ENCODE peak calls at places on chromosomes 16 and 17, in ten cellular contexts. H is stomach, E is GM23338, L is tibial nerve, F is heart left ventricle, Z is dorsolateral prefrontal cortex, N is testis, I is tibial artery, U is colonic mucosa, Y is GM06990. Q is an unnamed sample. For H3K27me3, the result is how much of the 10 kb centered on the place peaks cover.

GRCh38 chr17:82944990-82945389 is 105.2 kb upstream of the ZNF750 start:
- DNase-seq in H (no peak), Z (no peak), U (no peak), L (no peak), N (no peak), F (no peak), E (no peak), Y (no peak), I (no peak), Q (no peak)

GRCh38 chr17:27320222-27320560 is 26.3 kb downstream of the WSB1 start:
- DNase-seq in F (no peak), L (no peak), Z (no peak), N (no peak), H (no peak), I (no peak), E (no peak), U (no peak), Y (no peak), Q (no peak)

GRCh38 chr16:77588389-77588788 is 133.9 kb upstream of the NUDT7 start:
- DNase-seq in E (no peak), L (no peak), Z (no peak), N (no peak), Y (no peak), H (no peak), F (no peak), I (no peak), U (no peak), Q (no peak)

GRCh38 chr16:82788919-82789318 is 162.2 kb downstream of the CDH13 start:
- DNase-seq in U (no peak), N (no peak), I (no peak), Y (no peak), Z (no peak), F (no peak), H (no peak), E (no peak), L (no peak), Q (no peak)

GRCh38 chr17:81314410-81315169 is 19.5 kb upstream of the SLC38A10 start:
- DNase-seq in F (no peak), E (no peak), Z (no peak), I (no peak), N (no peak), Y (no peak), H (no peak), L (no peak), U (no peak), Q (no peak)

GRCh38 chr16:9033125-9033830 is 58.2 kb upstream of the HAPSTR1 start:
- DNase-seq in F (no peak), I (peak), E (peak), Z (peak), Y (no peak), U (peak), N (peak), H (peak), L (peak), Q (no peak)

GRCh38 chr16:57592591-57593003 is 35.8 kb upstream of the ADGRG1 start:
- DNase-seq in U (no peak), I (no peak), L (no peak), F (peak), H (peak), Z (no peak), E (no peak), Y (no peak), N (no peak), Q (peak)

GRCh38 chr16:84613408-84614071 is 4.3 kb downstream of the COTL1 start:
- DNase-seq in H (no peak), F (no peak), N (no peak), I (no peak), L (no peak), Y (no peak), E (no peak), U (no peak), Z (no peak), Q (no peak)

GRCh38 chr17:13230908-13231307 is 213.1 kb upstream of the ELAC2 start:
- DNase-seq in L (no peak), Z (no peak), Y (no peak), U (no peak), E (peak), I (no peak), N (no peak), F (no peak), H (no peak), Q (no peak)

GRCh38 chr16:65002265-65002664 is 119.6 kb downstream of the CDH11 start:
- DNase-seq in U (no peak), N (no peak), Y (no peak), Z (no peak), I (no peak), H (no peak), F (no peak), E (no peak), L (no peak), Q (no peak)

GRCh38 chr17:83073389-83074063 is 5.9 kb upstream of the METRNL start:
- DNase-seq in L (no peak), Y (no peak), F (no peak), H (peak), U (peak), E (no peak), N (peak), I (no peak), Z (no peak), Q (no peak)

GRCh38 chr17:59838196-59838911 is 54.4 kb downstream of the TUBD1 start:
- DNase-seq in H (no peak), Z (no peak), I (no peak), E (no peak), N (no peak), U (peak), L (no peak), Y (no peak), F (no peak), Q (no peak)

GRCh38 chr16:24800586-24800985 is 45.2 kb upstream of the SLC5A11 start:
- DNase-seq in I (no peak), E (peak), H (no peak), U (no peak), Y (no peak), F (no peak), L (no peak), Z (no peak), N (no peak), Q (no peak)

GRCh38 chr16:12366313-12366712 is 389.8 kb downstream of the SNX29 start:
- DNase-seq in Z (no peak), E (no peak), L (no peak), N (no peak), Y (no peak), H (no peak), I (no peak), F (no peak), U (no peak), Q (no peak)

GRCh38 chr16:13300066-13300465 is 398.7 kb downstream of the SHISA9 start:
- DNase-seq in L (no peak), U (no peak), H (no peak), N (no peak), F (no peak), E (no peak), Y (no peak), Z (no peak), I (no peak), Q (no peak)

GRCh38 chr16:200388-200787 is 20.1 kb downstream of the HBQ1 start:
- DNase-seq in I (no peak), Y (no peak), H (no peak), L (no peak), N (no peak), Z (no peak), E (no peak), F (no peak), U (no peak), Q (no peak)

GRCh38 chr16:50273888-50274770 is 7.8 kb downstream of the ADCY7 start:
- DNase-seq in Y (peak), N (no peak), E (no peak), I (no peak), L (no peak), H (no peak), Z (no peak), F (peak), U (peak), Q (peak)

GRCh38 chr17:17853811-17854527 is 17.2 kb upstream of the SREBF1 start:
- DNase-seq in U (no peak), Z (no peak), Y (no peak), I (no peak), F (no peak), N (no peak), L (no peak), H (no peak), E (no peak), Q (no peak)

GRCh38 chr17:30236807-30237206 is 1.3 kb upstream of the SLC6A4 start:
- DNase-seq in Z (peak), Y (no peak), U (peak), N (peak), E (peak), L (peak), I (peak), H (peak), F (peak), Q (no peak)

GRCh38 chr17:65609303-65609702 is 47.9 kb upstream of the AXIN2 start:
- DNase-seq in Y (no peak), Z (no peak), N (no peak), U (no peak), L (no peak), H (no peak), I (no peak), E (no peak), F (no peak), Q (no peak)

GRCh38 chr17:40551874-40552768 is 13.2 kb downstream of the CCR7 start:
- DNase-seq in E (no peak), Y (no peak), I (peak), N (peak), L (peak), Z (peak), F (no peak), H (peak), U (peak), Q (no peak)

GRCh38 chr17:65228287-65228686 is 91.1 kb downstream of the RGS9 start:
- DNase-seq in E (no peak), L (no peak), H (no peak), F (no peak), U (no peak), Y (no peak), Z (no peak), N (peak), I (no peak), Q (no peak)

GRCh38 chr17:65163990-65164495 is 26.9 kb downstream of the RGS9 start:
- DNase-seq in L (no peak), Y (peak), E (no peak), Z (no peak), I (no peak), N (no peak), H (peak), U (no peak), F (no peak), Q (peak)

GRCh38 chr16:20621406-20621805 is 45.2 kb upstream of the ACSM2B start:
- DNase-seq in H (no peak), I (no peak), L (no peak), U (no peak), Z (no peak), N (no peak), F (no peak), Y (no peak), E (no peak), Q (no peak)

GRCh38 chr16:31250782-31251384 is 8.9 kb upstream of the ITGAM start:
- DNase-seq in F (no peak), H (no peak), L (no peak), U (no peak), Y (no peak), Z (no peak), N (no peak), I (no peak), E (no peak), Q (no peak)

GRCh38 chr17:31900877-31901276 is 631 bp downstream of the UTP6 start:
- DNase-seq in U (no peak), N (no peak), L (no peak), I (no peak), E (peak), Z (no peak), F (no peak), Y (no peak), H (no peak), Q (no peak)

GRCh38 chr16:19175492-19176262 is 7.6 kb downstream of the SYT17 start:
- DNase-seq in F (no peak), Z (no peak), I (no peak), E (no peak), L (no peak), Y (no peak), U (no peak), N (no peak), H (no peak), Q (no peak)

GRCh38 chr17:56292010-56292409 is 138.7 kb downstream of the ANKFN1 start:
- DNase-seq in F (no peak), L (no peak), I (no peak), U (no peak), Z (no peak), N (no peak), E (no peak), Y (no peak), H (no peak), Q (no peak)

GRCh38 chr17:33140413-33141099 is 148.9 kb downstream of the SPACA3 start:
- DNase-seq in F (no peak), E (no peak), I (no peak), L (no peak), H (no peak), Y (no peak), Z (no peak), U (no peak), N (no peak), Q (no peak)

GRCh38 chr16:87086575-87086974 is 230.6 kb downstream of the C16orf95 start:
- DNase-seq in N (no peak), H (no peak), F (no peak), Y (no peak), U (no peak), Z (no peak), I (no peak), E (no peak), L (no peak), Q (no peak)

DNA sequence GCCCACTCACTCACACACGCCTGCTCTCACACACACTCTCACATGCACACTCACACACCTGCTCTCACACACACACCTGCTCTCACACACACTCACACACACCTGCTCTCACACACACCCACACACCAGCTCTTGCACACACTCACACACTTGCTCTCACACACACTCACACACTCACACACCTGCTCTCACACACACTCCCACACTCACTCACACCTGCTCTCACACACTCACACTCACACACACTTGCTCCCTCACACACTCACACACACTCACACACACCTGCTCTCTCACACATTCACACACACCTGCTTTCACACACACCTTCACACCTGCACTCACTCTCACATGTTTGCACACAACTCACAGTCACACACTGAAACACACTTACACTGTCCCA is 4.0 kb downstream of the CD300H start:
- DNase-seq in E (no peak), U (no peak), Y (no peak), H (no peak), L (no peak), F (no peak), Z (no peak), N (no peak), I (no peak), Q (no peak)
- H3K27me3 ChIP-seq in E (under half), U (under half), Y (under half), H (under half), L (under half), F (under half), Z (under half), N (under half), I (under half), Q (under half)

DNA sequence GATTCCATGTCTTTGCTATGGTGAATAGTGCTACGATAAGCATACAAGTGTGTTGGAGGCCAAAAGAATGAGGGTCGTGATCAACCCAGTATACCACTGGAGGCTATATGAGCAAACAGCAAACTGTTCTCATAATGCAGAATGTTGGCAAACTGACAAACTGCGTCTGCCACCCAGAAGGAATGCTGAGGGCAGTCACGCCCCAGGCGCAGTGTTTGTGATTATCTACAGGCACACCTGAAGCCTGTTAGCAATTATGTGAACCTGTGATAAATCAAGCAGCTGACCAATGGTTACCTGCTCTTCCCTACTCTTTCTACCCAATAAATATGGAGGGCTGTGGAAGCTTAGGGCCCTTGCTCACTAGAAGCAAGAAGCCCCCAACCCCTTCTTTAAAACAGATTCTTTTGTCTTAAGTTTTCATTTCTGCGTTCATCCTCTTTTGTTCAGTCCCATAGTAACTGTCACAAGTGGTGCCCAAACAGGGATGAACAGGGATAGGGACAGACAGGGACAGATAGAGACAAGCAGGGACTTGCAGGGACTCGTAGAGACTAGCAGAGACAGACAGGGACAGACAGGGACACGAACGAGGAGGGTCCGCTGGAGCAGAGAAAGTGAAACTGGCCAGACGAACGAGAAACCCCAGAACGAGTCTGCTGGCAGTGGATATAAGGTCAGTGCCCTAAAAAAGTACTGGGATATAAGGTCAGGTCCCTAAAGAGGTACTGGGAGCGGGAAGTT is 25.1 kb downstream of the CD300LG start:
- DNase-seq in N (no peak), Z (no peak), U (peak), Y (no peak), L (no peak), I (no peak), H (peak), F (no peak), E (no peak), Q (no peak)
- TF ChIP-seq CTCF in N (no peak), Z (no peak), U (no peak), Y (no peak), L (no peak), I (no peak), H (no peak), F (no peak), E (no peak), Q (no peak)

DNA sequence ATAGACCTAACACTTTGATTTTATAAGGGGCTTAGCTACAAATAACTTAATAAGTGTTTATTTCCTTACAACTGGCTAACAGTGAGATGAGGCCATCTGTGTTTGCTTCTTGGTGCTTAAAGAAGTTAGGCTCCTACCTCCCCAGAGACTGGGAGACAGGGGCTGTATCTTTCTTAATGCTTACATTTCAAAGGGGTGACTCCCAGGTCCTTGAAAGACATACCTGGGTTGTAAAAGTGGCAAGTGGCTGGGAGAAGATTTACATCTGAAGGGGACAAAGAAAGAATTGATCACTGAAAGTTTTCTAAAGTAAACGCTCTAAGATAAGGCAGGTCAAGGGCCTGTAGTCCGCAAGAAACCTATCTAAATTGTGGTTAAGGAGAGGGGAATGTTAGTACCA is 196.8 kb downstream of the CNTNAP4 start:
- DNase-seq in Y (no peak), H (no peak), N (no peak), I (no peak), L (no peak), Z (no peak), E (peak), U (no peak), F (no peak), Q (no peak)
- H3K27me3 ChIP-seq in Y (under half), H (under half), N (under half), I (under half), L (under half), Z (under half), E (half or more), U (under half), F (under half), Q (under half)

GRCh38 chr17:63113167-63113566 is 147.1 kb downstream of the TANC2 start:
- DNase-seq in N (no peak), H (no peak), Z (no peak), Y (no peak), F (no peak), I (no peak), U (no peak), E (peak), L (no peak), Q (no peak)
- TF ChIP-seq CTCF in N (no peak), H (no peak), Z (peak), Y (peak), F (no peak), I (no peak), U (peak), E (peak), L (no peak), Q (no peak)

DNA sequence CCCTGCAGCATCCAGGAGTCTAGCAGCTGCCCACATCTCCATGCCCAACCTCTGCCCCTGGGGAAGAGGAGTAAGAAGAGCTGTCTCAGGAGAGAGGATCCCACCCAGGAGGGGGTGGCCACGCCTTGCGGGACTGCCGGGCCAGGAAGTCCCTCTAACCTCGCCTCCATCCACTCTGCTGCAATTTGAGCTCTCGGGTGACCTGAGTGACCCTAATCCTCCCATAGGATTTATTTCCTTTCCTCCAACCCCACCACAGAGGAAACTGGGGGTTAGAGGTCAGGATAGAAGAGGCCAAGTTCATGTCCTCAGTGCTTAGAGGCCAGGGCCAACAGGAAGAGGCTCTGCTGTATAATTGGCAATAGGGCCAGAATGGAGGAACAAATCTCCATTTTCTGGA is 22.6 kb upstream of the NGFR start:
- DNase-seq in H (no peak), F (no peak), N (no peak), L (no peak), Z (no peak), E (no peak), U (no peak), Y (no peak), I (no peak), Q (no peak)
- H3K27me3 ChIP-seq in H (half or more), F (under half), N (under half), L (under half), Z (under half), E (under half), U (under half), Y (under half), I (under half), Q (half or more)

GRCh38 chr17:38918916-38919315 is 6.5 kb upstream of the LASP1NB start:
- DNase-seq in L (no peak), F (no peak), E (no peak), U (no peak), I (no peak), H (no peak), N (no peak), Y (no peak), Z (no peak), Q (no peak)

GRCh38 chr17:38916771-38917170 is 8.6 kb upstream of the LASP1NB start:
- DNase-seq in L (no peak), Y (no peak), E (no peak), F (no peak), I (no peak), U (no peak), N (peak), Z (no peak), H (peak), Q (no peak)

GRCh38 chr17:38915639-38915995 is 9.8 kb upstream of the LASP1NB start:
- DNase-seq in Y (no peak), F (no peak), U (no peak), Z (peak), E (no peak), L (no peak), H (peak), N (peak), I (no peak), Q (no peak)

GRCh38 chr17:38918129-38918913 is 7.1 kb upstream of the LASP1NB start:
- DNase-seq in I (no peak), H (peak), E (peak), U (no peak), Z (no peak), L (no peak), Y (no peak), F (no peak), N (peak), Q (no peak)

GRCh38 chr17:38917259-38917658 is 8.2 kb upstream of the LASP1NB start:
- DNase-seq in Y (no peak), Z (peak), N (peak), U (no peak), L (no peak), H (no peak), E (no peak), F (no peak), I (no peak), Q (no peak)
- TF ChIP-seq CTCF in Y (peak), Z (no peak), N (no peak), U (no peak), L (no peak), H (no peak), E (peak), F (no peak), I (no peak), Q (no peak)